ENCODE peak calls at places on chromosomes 3 and 15, in eight cellular contexts. G, N, X, B, P, L, I and R are unnamed samples.

GRCh38 chr3:69300296-69300695 is 85.6 kb downstream of the FRMD4B start:
- DNase-seq in G (no peak), X (no peak), N (no peak), B (no peak), P (no peak), L (no peak), I (no peak), R (peak)

GRCh38 chr3:193971268-193971751 is 164.6 kb upstream of the HES1 start:
- DNase-seq in B (peak), P (no peak), X (no peak), G (peak), I (no peak), N (peak), L (no peak), R (no peak)

GRCh38 chr3:9914559-9915251 is 2.2 kb upstream of the IL17RC start:
- DNase-seq in I (peak), B (no peak), G (no peak), X (no peak), P (no peak), N (no peak), L (no peak), R (no peak)

GRCh38 chr15:48940508-48940907 is 23.2 kb downstream of the SHC4 start:
- DNase-seq in N (peak), X (peak), B (no peak), P (peak), L (peak), G (peak), I (no peak), R (peak)

GRCh38 chr3:12070098-12070497 is 65.9 kb downstream of the SYN2 start:
- DNase-seq in L (no peak), B (no peak), P (no peak), I (no peak), N (no peak), X (no peak), G (no peak), R (no peak)

GRCh38 chr3:151301787-151302186 is 14.8 kb downstream of the GPR87 start:
- DNase-seq in I (no peak), L (peak), X (peak), G (peak), B (no peak), P (peak), N (peak), R (peak)

GRCh38 chr15:83310521-83311456 is 26.3 kb upstream of the BNC1 start:
- DNase-seq in N (peak), P (peak), X (no peak), I (no peak), G (peak), B (no peak), L (no peak), R (no peak)

GRCh38 chr3:135966875-135967274 is 1.3 kb downstream of the PPP2R3A start:
- DNase-seq in B (no peak), N (no peak), I (peak), L (no peak), G (no peak), X (no peak), P (no peak), R (no peak)

GRCh38 chr3:15479602-15480248 is 41.8 kb downstream of the COLQ start:
- DNase-seq in B (no peak), P (no peak), N (no peak), G (no peak), I (no peak), X (no peak), L (no peak), R (no peak)

GRCh38 chr15:83858820-83859505 is 205.0 kb downstream of the ADAMTSL3 start:
- DNase-seq in L (no peak), I (no peak), P (no peak), G (peak), N (peak), B (no peak), X (no peak), R (no peak)

GRCh38 chr3:191100516-191100915 is 98.5 kb upstream of the OSTN start:
- DNase-seq in I (no peak), G (no peak), N (no peak), B (no peak), P (no peak), L (no peak), X (no peak), R (no peak)

GRCh38 chr3:159911011-159911663 is 77.5 kb upstream of the IL12A start:
- DNase-seq in X (no peak), B (peak), N (no peak), L (no peak), P (no peak), I (no peak), G (peak), R (no peak)

GRCh38 chr15:64775551-64776401 is at the start of gene RBPMS2:
- DNase-seq in G (no peak), I (peak), N (no peak), L (no peak), B (peak), X (no peak), P (peak), R (no peak)

GRCh38 chr15:42102646-42103235 is 8.4 kb upstream of the PLA2G4D start:
- DNase-seq in L (peak), N (peak), B (no peak), I (no peak), X (peak), G (peak), P (peak), R (no peak)

GRCh38 chr3:132550579-132551305 is 46.3 kb upstream of the ACKR4 start:
- DNase-seq in I (no peak), P (no peak), N (no peak), B (no peak), X (no peak), L (no peak), G (peak), R (no peak)

GRCh38 chr3:45693941-45694521 is 4.8 kb downstream of the SACM1L start:
- DNase-seq in P (no peak), G (peak), L (no peak), I (peak), N (no peak), B (peak), X (no peak), R (no peak)

GRCh38 chr3:197458179-197458707 is 97.5 kb downstream of the BDH1 start:
- DNase-seq in L (no peak), B (no peak), X (no peak), G (peak), I (peak), N (no peak), P (peak), R (no peak)

GRCh38 chr3:39812537-39812936 is 3.1 kb downstream of the MYRIP start:
- DNase-seq in G (no peak), B (no peak), L (no peak), I (peak), X (no peak), P (peak), N (no peak), R (no peak)

GRCh38 chr3:186966406-186966805 is 36.1 kb downstream of the ST6GAL1 start:
- DNase-seq in X (no peak), B (no peak), I (no peak), N (no peak), L (no peak), P (no peak), G (no peak), R (no peak)

GRCh38 chr15:101309436-101310162 is 14.6 kb upstream of the SNRPA1 start:
- DNase-seq in L (no peak), P (no peak), I (no peak), N (no peak), B (no peak), X (no peak), G (no peak), R (no peak)

GRCh38 chr3:158701666-158702065 is 29.2 kb upstream of the LXN start:
- DNase-seq in P (no peak), L (peak), N (peak), I (no peak), G (no peak), X (no peak), B (no peak), R (peak)

DNA sequence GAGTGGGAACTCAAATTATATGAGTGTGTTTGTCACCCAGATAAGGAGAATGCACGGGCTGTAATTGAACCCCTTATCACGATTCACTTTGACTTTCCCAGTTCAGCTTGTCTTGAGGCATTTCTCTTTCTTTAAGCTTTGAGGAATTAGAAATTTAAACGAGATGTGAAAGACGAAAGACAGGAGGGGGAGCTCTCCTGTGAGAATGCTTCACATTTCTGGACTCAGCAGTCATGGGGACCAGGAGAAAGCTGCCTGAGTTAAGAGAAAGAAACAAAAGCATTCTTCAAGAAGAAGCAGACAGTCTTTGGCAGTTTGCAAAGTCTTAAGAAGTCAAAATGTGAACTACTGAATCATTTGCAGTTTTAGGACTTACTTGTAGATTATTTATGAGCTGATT is 205.6 kb downstream of the NECTIN3 start:
- DNase-seq in N (peak), P (peak), L (peak), X (peak), I (no peak), G (peak), B (no peak), R (peak)
- TF ChIP-seq CTCF in N (peak), P (peak), L (peak), X (peak), I (peak), G (peak), B (no peak), R (peak)

GRCh38 chr15:62912282-62912681 is 130.3 kb upstream of the TPM1 start:
- DNase-seq in G (no peak), N (no peak), I (no peak), B (no peak), X (no peak), P (no peak), L (no peak), R (no peak)

GRCh38 chr15:62906627-62907026 is 135.9 kb upstream of the TPM1 start:
- DNase-seq in X (no peak), N (no peak), G (no peak), B (no peak), L (no peak), P (no peak), I (no peak), R (no peak)

GRCh38 chr15:62907275-62907674 is 135.3 kb upstream of the TPM1 start:
- DNase-seq in N (no peak), X (no peak), B (no peak), L (no peak), G (no peak), P (no peak), I (no peak), R (no peak)

GRCh38 chr15:62912808-62913207 is 129.7 kb upstream of the TPM1 start:
- DNase-seq in X (no peak), I (no peak), L (no peak), N (no peak), G (peak), B (no peak), P (no peak), R (no peak)

GRCh38 chr15:62909257-62909656 is 133.3 kb upstream of the TPM1 start:
- DNase-seq in N (no peak), L (no peak), X (no peak), P (no peak), I (no peak), G (no peak), B (no peak), R (peak)
- TF ChIP-seq CTCF in N (no peak), L (no peak), X (no peak), P (no peak), I (no peak), G (no peak), B (no peak), R (no peak)

DNA sequence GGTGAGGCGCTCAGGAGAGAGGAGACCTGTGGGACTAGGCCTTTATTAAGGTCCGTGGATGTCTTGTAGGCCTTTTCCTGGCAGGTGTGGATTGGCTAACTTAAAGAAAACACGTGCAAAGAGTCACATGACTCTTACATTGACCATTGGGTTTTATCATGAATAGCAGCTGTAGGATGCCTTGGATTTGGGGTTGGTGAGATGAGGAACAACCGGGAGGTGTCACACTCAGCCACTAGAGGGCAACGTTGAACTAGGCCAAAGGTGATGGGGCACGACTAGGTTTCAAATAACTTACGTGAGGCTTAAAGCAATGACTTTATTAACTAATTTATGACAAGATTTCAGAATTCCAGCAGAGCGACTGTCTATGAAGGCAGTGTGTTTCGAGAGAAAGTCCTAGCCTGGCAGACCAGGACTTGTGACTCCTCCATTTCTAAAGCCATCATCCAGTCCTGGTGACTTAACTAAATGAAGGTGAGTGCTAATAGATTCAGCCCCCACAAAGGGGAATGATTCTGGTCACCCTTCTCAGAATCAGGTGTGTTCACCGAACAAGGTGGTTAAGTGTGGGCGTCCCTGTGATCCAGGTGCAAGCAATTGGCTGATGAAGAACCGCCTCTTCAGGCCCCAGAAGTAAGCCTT is 345.6 kb downstream of the MCTP2 start:
- DNase-seq in G (peak), P (peak), X (no peak), I (peak), B (peak), N (peak), L (no peak), R (no peak)
- TF ChIP-seq CTCF in G (peak), P (peak), X (peak), I (peak), B (peak), N (peak), L (peak), R (peak)

GRCh38 chr3:172303941-172304558 is 144.2 kb downstream of the GHSR start:
- DNase-seq in I (no peak), N (no peak), G (no peak), B (no peak), X (no peak), P (no peak), L (no peak), R (no peak)
- TF ChIP-seq CTCF in I (peak), N (peak), G (peak), B (no peak), X (peak), P (peak), L (peak), R (peak)

DNA sequence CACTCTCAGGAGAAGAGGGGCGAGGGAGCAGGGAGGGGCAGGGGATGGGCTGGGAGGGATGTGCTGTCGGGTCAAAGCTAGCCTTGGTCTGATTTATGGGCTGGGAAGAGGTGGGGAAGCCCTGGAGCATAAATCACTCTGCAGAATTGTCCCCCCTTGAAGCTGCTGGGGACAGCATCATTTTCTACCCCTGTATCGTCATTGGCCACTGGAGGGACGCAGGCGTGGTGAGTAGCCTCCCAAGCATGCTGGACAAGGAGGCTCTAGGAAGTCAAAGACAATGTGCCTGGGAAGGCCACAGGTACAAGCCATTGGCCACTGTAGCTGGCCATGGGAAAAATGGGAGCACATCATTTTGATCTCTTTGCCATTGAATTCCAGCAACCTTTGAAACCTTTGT is 175.5 kb upstream of the CTDSPL start:
- DNase-seq in L (no peak), N (no peak), P (no peak), G (no peak), I (peak), B (no peak), X (no peak), R (no peak)
- TF ChIP-seq CTCF in L (no peak), N (no peak), P (no peak), G (no peak), I (no peak), B (no peak), X (no peak), R (no peak)

DNA sequence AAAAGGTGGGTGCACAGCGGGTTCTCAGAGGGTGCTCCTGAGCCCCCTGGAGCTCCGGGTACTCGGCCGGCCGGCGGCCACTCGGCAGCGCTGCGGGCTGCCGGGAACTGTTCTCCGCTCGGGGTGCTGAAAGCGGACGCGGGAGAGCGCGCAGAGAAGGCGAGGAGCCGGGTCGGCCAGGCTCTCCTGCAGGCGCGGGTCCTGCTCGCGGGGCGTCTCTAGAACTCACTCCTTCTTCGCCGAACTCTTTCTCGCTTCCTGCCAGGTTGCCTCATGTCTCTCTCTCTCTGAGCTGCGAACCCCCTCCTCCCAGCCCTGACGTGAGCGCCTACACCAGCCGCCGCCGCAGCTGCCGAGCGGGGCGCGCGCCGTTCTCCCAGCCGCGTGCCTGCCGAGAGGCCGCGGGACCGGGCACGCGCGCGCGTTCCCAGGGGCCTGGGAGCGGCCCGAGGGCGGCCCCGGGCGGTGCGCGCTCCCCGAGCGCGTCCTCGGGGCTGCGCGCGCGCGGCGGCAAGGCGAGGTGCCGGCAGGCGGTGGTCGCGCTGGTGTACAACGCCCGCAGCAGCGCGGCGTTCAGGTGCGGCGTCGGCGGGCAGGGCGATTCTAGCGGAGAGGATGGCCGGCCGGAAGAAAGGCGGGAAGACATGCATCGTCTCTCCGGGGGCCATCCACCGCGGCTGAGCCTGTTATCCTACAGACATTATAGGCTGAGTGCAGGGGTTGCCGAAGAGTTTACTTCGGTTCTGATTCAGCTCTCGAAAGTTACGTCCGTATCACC is at the start of gene PEX5L:
- DNase-seq in N (peak), G (peak), L (no peak), I (peak), B (peak), P (peak), X (no peak), R (no peak)
- TF ChIP-seq CTCF in N (no peak), G (no peak), L (no peak), I (no peak), B (no peak), P (no peak), X (peak), R (no peak)